ENCODE peak calls at places on chromosomes 16 and 17, in six cellular contexts. R is heart left ventricle; L is T-helper 1 cell; O is occipital lobe; I is Caco-2; J is stimulated activated CD4-positive, alpha-beta T cell treated with anti-CD3 and anti-CD28 coated beads, Interleukin-1b, Interleukin-23, amount 100 ng/mL, for 24 hours. Z is an unnamed sample.

GRCh38 chr16:54140057-54140787 is 146.4 kb downstream of the IRX3 start:
- DNase-seq in R (no peak), L (no peak), O (no peak), I (no peak), J (no peak), Z (no peak)

GRCh38 chr16:2178321-2179106 is 17.9 kb downstream of the CASKIN1 start:
- DNase-seq in R (no peak), L (no peak), O (no peak), I (no peak), J (no peak), Z (no peak)

GRCh38 chr17:77383613-77384608 is 243.1 kb downstream of the SEC14L1 start:
- DNase-seq in R (peak; percentile 89), L (no peak), O (no peak), I (no peak), J (no peak), Z (peak; percentile 64)

GRCh38 chr17:44269795-44270320 is 1.9 kb upstream of the SLC4A1 start:
- DNase-seq in R (no peak), L (no peak), O (no peak), I (no peak), J (no peak), Z (peak; percentile 47)

GRCh38 chr17:39705786-39706348 is 6.0 kb downstream of the ERBB2 start:
- DNase-seq in R (peak; percentile 72), L (no peak), O (no peak), I (peak; percentile 39), J (no peak), Z (no peak)

GRCh38 chr17:57073626-57074025 is 11.4 kb upstream of the AKAP1 start:
- DNase-seq in R (no peak), L (no peak), O (no peak), I (no peak), J (no peak), Z (no peak)

GRCh38 chr16:21164521-21165168 is 6.2 kb downstream of the LDAF1 start:
- DNase-seq in R (no peak), L (no peak), O (no peak), I (no peak), J (no peak), Z (no peak)

GRCh38 chr17:4599505-4600281 is 15.4 kb downstream of the SMTNL2 start:
- DNase-seq in R (peak; percentile 79), L (no peak), O (no peak), I (peak; percentile 87), J (no peak), Z (peak; percentile 93)

GRCh38 chr16:77212736-77213541 is 13.7 kb downstream of the SYCE1L start:
- DNase-seq in R (peak; percentile 59), L (peak; percentile 68), O (no peak), I (peak; percentile 82), J (peak; percentile 54), Z (peak; percentile 75)

GRCh38 chr17:15498107-15498506 is 30.7 kb upstream of the CDRT4 start:
- DNase-seq in R (no peak), L (no peak), O (no peak), I (peak; percentile 1), J (no peak), Z (peak; percentile 24)

GRCh38 chr17:55285340-55286301 is 20.9 kb downstream of the HLF start:
- DNase-seq in R (peak; percentile 98), L (no peak), O (peak; percentile 81), I (peak; percentile 75), J (no peak), Z (no peak)

GRCh38 chr17:65688307-65688706 is 126.9 kb upstream of the AXIN2 start:
- DNase-seq in R (no peak), L (no peak), O (no peak), I (no peak), J (no peak), Z (no peak)

GRCh38 chr16:88650749-88651275 is at the start of gene CYBA:
- DNase-seq in R (peak; percentile 85), L (peak; percentile 89), O (no peak), I (peak; percentile 90), J (peak; percentile 47), Z (peak; percentile 33)

GRCh38 chr17:28204751-28205150 is 114.2 kb upstream of the TMEM97 start:
- DNase-seq in R (no peak), L (no peak), O (no peak), I (no peak), J (no peak), Z (no peak)

GRCh38 chr17:9576521-9577401 is at the start of gene CFAP52:
- DNase-seq in R (peak; percentile 82), L (peak; percentile 75), O (peak; percentile 75), I (peak; percentile 66), J (peak; percentile 56), Z (peak; percentile 35)

GRCh38 chr17:41625602-41626001 is 1.2 kb upstream of the KRT17 start:
- DNase-seq in R (peak; percentile 45), L (no peak), O (no peak), I (no peak), J (no peak), Z (no peak)

GRCh38 chr17:61647044-61647443 is 56.0 kb upstream of the NACA2 start:
- DNase-seq in R (no peak), L (no peak), O (no peak), I (no peak), J (no peak), Z (no peak)

GRCh38 chr17:74368341-74369152 is 1.2 kb downstream of the GPR142 start:
- DNase-seq in R (peak; percentile 81), L (peak; percentile 61), O (peak; percentile 74), I (peak; percentile 75), J (peak; percentile 63), Z (peak; percentile 68)

GRCh38 chr17:9239821-9240658 is 218.7 kb downstream of the NTN1 start:
- DNase-seq in R (peak; percentile 86), L (peak; percentile 55), O (no peak), I (no peak), J (peak; percentile 32), Z (no peak)

GRCh38 chr16:10828851-10829331 is 10.3 kb upstream of the TVP23A start:
- DNase-seq in R (peak; percentile 98), L (no peak), O (peak; percentile 62), I (no peak), J (no peak), Z (no peak)

GRCh38 chr17:80105762-80106161 is 4.4 kb downstream of the GAA start:
- DNase-seq in R (no peak), L (no peak), O (no peak), I (no peak), J (no peak), Z (peak; percentile 76)

GRCh38 chr17:2906907-2907306 is 110.7 kb downstream of the RAP1GAP2 start:
- DNase-seq in R (no peak), L (peak; percentile 28), O (no peak), I (no peak), J (no peak), Z (no peak)

Z was measured in NCI-H2171 treated with DMSO at 0.1 percent for 48 hours.